ENCODE peak calls at places on chromosome 20, in four cellular contexts. S is hepatocyte, J is PC-3, K is OCI-LY7. P is an unnamed sample. For H3K9me2, the result is how much of the 10 kb centered on the place peaks cover.

GRCh38 chr20:32925481-32926196 is 66.9 kb downstream of the EFCAB8 start:
- DNase-seq in J (no peak), K (no peak), S (no peak), P (no peak)

GRCh38 chr20:36527331-36528125 is 13.8 kb upstream of the MYL9 start:
- DNase-seq in K (no peak), J (no peak), S (no peak), P (no peak)

GRCh38 chr20:11924923-11925322 is 7.2 kb downstream of the BTBD3 start:
- DNase-seq in J (no peak), S (no peak), K (no peak), P (no peak)

GRCh38 chr20:2599265-2600060 is 53.0 kb upstream of the NOP56 start:
- DNase-seq in S (peak), K (no peak), J (no peak), P (no peak)

GRCh38 chr20:54113553-54113952 is 43.2 kb upstream of the BCAS1 start:
- DNase-seq in S (peak), J (no peak), K (no peak), P (no peak)

GRCh38 chr20:46651091-46651962 is at the start of gene SLC13A3:
- DNase-seq in S (peak), J (no peak), K (no peak), P (no peak)

GRCh38 chr20:45378191-45378590 is at the start of gene TP53TG5:
- DNase-seq in K (no peak), S (no peak), J (no peak), P (no peak)

GRCh38 chr20:53621482-53622246 is 28.0 kb upstream of the ZNF217 start:
- DNase-seq in J (peak), K (peak), S (peak), P (no peak)

GRCh38 chr20:36644713-36645109 is 1.3 kb downstream of the SLA2 start:
- DNase-seq in K (no peak), J (no peak), S (no peak), P (no peak)

GRCh38 chr20:46798430-46798829 is 89.0 kb downstream of the SLC2A10 start:
- DNase-seq in S (no peak), J (no peak), K (no peak), P (no peak)

GRCh38 chr20:48794360-48794759 is 33.4 kb downstream of the PREX1 start:
- DNase-seq in S (no peak), J (no peak), K (no peak), P (no peak)

DNA sequence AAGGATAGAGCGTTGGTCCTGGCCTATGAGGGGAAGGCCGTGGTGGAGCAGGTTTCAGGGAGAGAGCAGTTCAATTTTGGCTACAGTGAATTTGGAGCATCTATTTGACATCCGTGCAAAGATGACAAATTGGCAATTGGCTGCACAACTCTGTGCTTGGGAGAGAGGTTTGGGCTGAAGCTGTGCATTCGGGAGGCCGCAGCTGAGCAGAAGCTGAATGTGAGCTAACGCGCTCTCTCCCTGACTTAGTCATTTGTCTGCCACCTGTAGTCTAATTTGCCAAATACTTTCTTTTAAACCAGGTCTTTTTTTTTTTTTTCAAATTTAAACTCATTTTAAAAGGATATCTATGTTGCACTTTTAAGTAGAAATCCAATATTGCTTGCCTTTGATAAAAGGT is 78.8 kb downstream of the PHACTR3 start:
- DNase-seq in S (no peak), J (no peak), K (no peak), P (no peak)
- H3K27ac ChIP-seq in S (no peak), J (no peak), K (no peak), P (no peak)

DNA sequence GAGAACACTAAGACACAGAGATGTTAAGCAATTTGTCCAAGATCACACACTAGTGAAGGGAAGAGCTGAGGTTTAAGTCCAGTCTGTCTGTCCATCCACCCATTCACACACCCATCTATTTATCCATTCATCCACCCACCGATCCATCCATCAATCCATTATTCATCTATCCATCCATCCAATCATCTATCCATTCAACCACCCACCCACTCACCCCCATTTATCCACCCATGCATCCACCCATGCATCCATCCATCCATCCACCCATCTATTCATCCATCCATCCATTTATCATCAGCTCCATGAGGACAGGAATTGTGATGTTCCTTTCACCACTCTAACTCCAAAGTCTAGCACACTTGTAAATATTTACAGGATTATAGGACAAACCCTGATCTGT is 242.3 kb upstream of the PMEPA1 start:
- DNase-seq in J (no peak), K (no peak), S (no peak), P (no peak)
- H3K9me2 ChIP-seq in J (under half), K (under half), S (under half), P (under half)

DNA sequence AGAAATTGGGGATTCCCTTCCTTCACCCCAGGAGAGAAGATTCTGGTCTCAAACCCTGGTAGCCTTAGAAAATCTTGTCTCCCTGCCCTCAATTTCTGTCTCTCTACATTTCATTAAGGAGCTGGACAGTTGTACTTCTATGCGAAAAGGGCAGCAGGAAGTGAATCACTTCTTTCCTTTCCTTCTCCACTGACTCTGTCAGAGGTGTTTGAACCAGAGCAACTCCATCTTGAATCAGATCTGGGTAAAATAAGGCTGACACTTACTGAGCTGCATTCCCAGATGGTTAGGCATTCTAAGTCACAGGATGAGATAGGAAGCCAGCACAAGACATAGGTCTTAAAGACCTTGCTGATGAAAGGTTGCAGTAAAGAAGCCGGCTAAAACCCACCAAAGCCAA is 95.9 kb upstream of the PLCB4 start:
- DNase-seq in K (no peak), J (no peak), S (no peak), P (no peak)
- H3K4me3 ChIP-seq in K (no peak), J (no peak), S (no peak), P (no peak)

DNA sequence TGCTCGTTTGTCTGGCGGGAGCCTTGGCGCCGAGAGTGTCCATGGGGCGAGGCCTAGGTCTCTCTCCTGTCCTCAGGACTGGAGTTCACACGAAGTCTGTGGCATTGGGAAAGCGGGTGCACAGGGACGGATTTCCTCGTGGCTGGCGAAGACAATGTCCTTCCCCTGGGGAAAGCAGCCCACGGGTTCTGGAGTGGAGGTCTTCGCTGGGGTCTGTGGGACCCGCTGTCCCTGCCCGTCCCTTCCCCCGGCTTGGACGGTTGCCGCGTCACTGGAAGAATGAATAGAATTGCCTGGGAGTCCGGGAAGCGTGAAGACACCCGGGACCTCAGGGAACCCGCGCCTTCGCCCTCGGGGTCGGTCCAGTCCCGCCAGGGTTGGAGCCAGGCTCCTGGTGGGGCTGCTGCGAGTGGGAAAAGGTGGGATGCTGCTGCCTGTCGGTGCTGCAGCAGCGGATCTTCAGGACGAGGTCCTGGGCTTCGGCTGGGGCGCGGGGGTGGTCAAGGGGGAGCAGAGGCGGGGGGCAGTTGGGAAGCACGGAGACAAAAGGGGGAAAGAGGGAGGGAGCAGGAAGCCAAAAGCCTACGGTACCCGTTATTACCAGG is 441.8 kb upstream of the DEFB115 start:
- DNase-seq in S (no peak), K (no peak), J (no peak), P (no peak)
- H3K27ac ChIP-seq in S (no peak), K (no peak), J (no peak), P (no peak)

GRCh38 chr20:63173552-63174191 is 42.3 kb downstream of the YTHDF1 start:
- DNase-seq in K (no peak), S (no peak), J (no peak), P (no peak)
- H3K9me2 ChIP-seq in K (under half), S (under half), J (under half), P (under half)

GRCh38 chr20:50514035-50514337 is 3.8 kb downstream of the PTPN1 start:
- DNase-seq in S (no peak), K (no peak), J (no peak), P (no peak)

GRCh38 chr20:50514750-50515149 is 4.6 kb downstream of the PTPN1 start:
- DNase-seq in S (no peak), J (no peak), K (no peak), P (no peak)

GRCh38 chr20:50512323-50512722 is 2.1 kb downstream of the PTPN1 start:
- DNase-seq in S (no peak), J (no peak), K (no peak), P (no peak)

GRCh38 chr20:50515471-50516106 is 5.4 kb downstream of the PTPN1 start:
- DNase-seq in K (no peak), S (no peak), J (no peak), P (no peak)

GRCh38 chr20:50513169-50514034 is 3.2 kb downstream of the PTPN1 start:
- DNase-seq in K (no peak), J (peak), S (no peak), P (no peak)
- H3K4me3 ChIP-seq in K (no peak), J (peak), S (no peak), P (no peak)

P was measured in Karpas-422.